ENCODE peak calls at places on chromosomes 16 and 17, in seven cellular contexts. A is posterior vena cava; J is transverse colon; L is NCI-H460; Y is CD8-positive, alpha-beta T cell; Z is NB4; P is HEK293T. K is an unnamed sample.

GRCh38 chr17:28467456-28468025 is 5.9 kb upstream of the SLC13A2 start:
- DNase-seq in A (no peak), J (no peak), L (no peak), Y (no peak), Z (peak), P (no peak), K (no peak)

GRCh38 chr17:64084086-64084939 is 45.6 kb downstream of the ERN1 start:
- DNase-seq in A (no peak), J (peak), L (peak), Y (no peak), Z (peak), P (peak), K (no peak)

GRCh38 chr16:68907297-68907999 is 64.1 kb downstream of the TANGO6 start:
- DNase-seq in A (no peak), J (no peak), L (no peak), Y (no peak), Z (no peak), P (no peak), K (no peak)

GRCh38 chr17:56976941-56977570 is 875 bp upstream of the SCPEP1 start:
- DNase-seq in A (no peak), J (no peak), L (no peak), Y (no peak), Z (no peak), P (no peak), K (no peak)

GRCh38 chr17:1583569-1583968 is 21.0 kb upstream of the PITPNA start:
- DNase-seq in A (no peak), J (no peak), L (no peak), Y (no peak), Z (no peak), P (no peak), K (no peak)

GRCh38 chr16:75379911-75380847 is 53.1 kb downstream of the CFDP1 start:
- DNase-seq in A (no peak), J (peak), L (no peak), Y (peak), Z (peak), P (no peak), K (no peak)

GRCh38 chr17:34892864-34893263 is 68.4 kb downstream of the CCT6B start:
- DNase-seq in A (no peak), J (no peak), L (peak), Y (no peak), Z (peak), P (peak), K (no peak)

GRCh38 chr16:47644166-47644565 is 183.0 kb downstream of the PHKB start:
- DNase-seq in A (no peak), J (no peak), L (no peak), Y (no peak), Z (no peak), P (no peak), K (no peak)

GRCh38 chr16:30025156-30025555 is 2.2 kb downstream of the C16orf92 start:
- DNase-seq in A (no peak), J (no peak), L (no peak), Y (no peak), Z (no peak), P (no peak), K (no peak)

GRCh38 chr17:81090361-81091133 is 55.6 kb downstream of the BAIAP2 start:
- DNase-seq in A (peak), J (peak), L (no peak), Y (peak), Z (peak), P (peak), K (no peak)

GRCh38 chr17:2390199-2390880 is 10.5 kb downstream of the MNT start:
- DNase-seq in A (peak), J (no peak), L (no peak), Y (peak), Z (no peak), P (no peak), K (no peak)

GRCh38 chr17:67138392-67138791 is 94.0 kb downstream of the CACNG1 start:
- DNase-seq in A (no peak), J (no peak), L (no peak), Y (no peak), Z (no peak), P (no peak), K (no peak)

GRCh38 chr17:61235821-61236197 is 163.8 kb upstream of the TBX2 start:
- DNase-seq in A (no peak), J (no peak), L (no peak), Y (no peak), Z (no peak), P (peak), K (peak)

GRCh38 chr16:68069511-68070248 is 15.5 kb upstream of the NFATC3 start:
- DNase-seq in A (no peak), J (peak), L (no peak), Y (peak), Z (peak), P (no peak), K (no peak)